ENCODE peak calls at places on chromosomes 4 and X, in five cellular contexts. One of them, this sample, is unnamed.

GRCh38 chr4:79049840-79050520 is 110.7 kb upstream of the PAQR3 start:
- DNase-seq in BJ: no peak
- DNase-seq in activated T-cell treated with anti-CD3 and anti-CD28 coated beads, Interleukin-2, amount 50 U/mL, for 72 hours: no peak
- DNase-seq in stimulated activated naive B cell treated with anti-CD40 and anti-IgM and Interleukin-4, amounts not matched to agents 10 μg/mL and 1 μg/mL and 100 μg/mL, for 72 hours: no peak
- DNase-seq in mesenchymal stem cell: no peak
- DNase-seq in this sample: no peak

GRCh38 chrX:140180585-140180984 is 215.3 kb upstream of the CXorf66 start:
- DNase-seq in stimulated activated naive B cell treated with anti-CD40 and anti-IgM and Interleukin-4, amounts not matched to agents 10 μg/mL and 1 μg/mL and 100 μg/mL, for 72 hours: no peak
- DNase-seq in BJ: no peak
- DNase-seq in activated T-cell treated with anti-CD3 and anti-CD28 coated beads, Interleukin-2, amount 50 U/mL, for 72 hours: no peak
- DNase-seq in mesenchymal stem cell: no peak
- DNase-seq in this sample: no peak

GRCh38 chrX:136325377-136325776 is 24.6 kb downstream of the ADGRG4 start:
- DNase-seq in BJ: no peak
- DNase-seq in mesenchymal stem cell: no peak
- DNase-seq in stimulated activated naive B cell treated with anti-CD40 and anti-IgM and Interleukin-4, amounts not matched to agents 10 μg/mL and 1 μg/mL and 100 μg/mL, for 72 hours: no peak
- DNase-seq in activated T-cell treated with anti-CD3 and anti-CD28 coated beads, Interleukin-2, amount 50 U/mL, for 72 hours: no peak
- DNase-seq in this sample: no peak

GRCh38 chr4:182835006-182835740 is 82.0 kb downstream of the DCTD start:
- DNase-seq in activated T-cell treated with anti-CD3 and anti-CD28 coated beads, Interleukin-2, amount 50 U/mL, for 72 hours: no peak
- DNase-seq in stimulated activated naive B cell treated with anti-CD40 and anti-IgM and Interleukin-4, amounts not matched to agents 10 μg/mL and 1 μg/mL and 100 μg/mL, for 72 hours: no peak
- DNase-seq in mesenchymal stem cell: no peak
- DNase-seq in BJ: no peak
- DNase-seq in this sample: no peak

GRCh38 chr4:120720354-120720753 is 202.2 kb downstream of the PRDM5 start:
- DNase-seq in stimulated activated naive B cell treated with anti-CD40 and anti-IgM and Interleukin-4, amounts not matched to agents 10 μg/mL and 1 μg/mL and 100 μg/mL, for 72 hours: no peak
- DNase-seq in BJ: no peak
- DNase-seq in mesenchymal stem cell: no peak
- DNase-seq in activated T-cell treated with anti-CD3 and anti-CD28 coated beads, Interleukin-2, amount 50 U/mL, for 72 hours: no peak
- DNase-seq in this sample: no peak

GRCh38 chrX:14266702-14267101 is 237.0 kb upstream of the GEMIN8 start:
- DNase-seq in activated T-cell treated with anti-CD3 and anti-CD28 coated beads, Interleukin-2, amount 50 U/mL, for 72 hours: no peak
- DNase-seq in BJ: no peak
- DNase-seq in stimulated activated naive B cell treated with anti-CD40 and anti-IgM and Interleukin-4, amounts not matched to agents 10 μg/mL and 1 μg/mL and 100 μg/mL, for 72 hours: no peak
- DNase-seq in mesenchymal stem cell: no peak
- DNase-seq in this sample: no peak

GRCh38 chr4:174528226-174528625 is 5.9 kb upstream of the HPGD start:
- DNase-seq in BJ: no peak
- DNase-seq in activated T-cell treated with anti-CD3 and anti-CD28 coated beads, Interleukin-2, amount 50 U/mL, for 72 hours: no peak
- DNase-seq in stimulated activated naive B cell treated with anti-CD40 and anti-IgM and Interleukin-4, amounts not matched to agents 10 μg/mL and 1 μg/mL and 100 μg/mL, for 72 hours: no peak
- DNase-seq in mesenchymal stem cell: no peak
- DNase-seq in this sample: no peak

GRCh38 chr4:174009686-174010451 is 273.6 kb downstream of the FBXO8 start:
- DNase-seq in mesenchymal stem cell: no peak
- DNase-seq in BJ: no peak
- DNase-seq in activated T-cell treated with anti-CD3 and anti-CD28 coated beads, Interleukin-2, amount 50 U/mL, for 72 hours: no peak
- DNase-seq in stimulated activated naive B cell treated with anti-CD40 and anti-IgM and Interleukin-4, amounts not matched to agents 10 μg/mL and 1 μg/mL and 100 μg/mL, for 72 hours: no peak
- DNase-seq in this sample: no peak

GRCh38 chr4:55921093-55921492 is 27.7 kb upstream of the CEP135 start:
- DNase-seq in activated T-cell treated with anti-CD3 and anti-CD28 coated beads, Interleukin-2, amount 50 U/mL, for 72 hours: no peak
- DNase-seq in mesenchymal stem cell: no peak
- DNase-seq in stimulated activated naive B cell treated with anti-CD40 and anti-IgM and Interleukin-4, amounts not matched to agents 10 μg/mL and 1 μg/mL and 100 μg/mL, for 72 hours: no peak
- DNase-seq in BJ: no peak
- DNase-seq in this sample: no peak

This sample was measured in frontal cortex.